ENCODE peak calls at places on chromosomes 13 and 19, in eight cellular contexts. S, P, Q, H, Y, I, W and Z are unnamed samples. For H3K36me3, the result is how much of the 10 kb centered on the place peaks cover.

GRCh38 chr13:79995334-79995733 is 345.6 kb downstream of the SPRY2 start:
- DNase-seq in I (no peak), P (no peak), W (no peak), S (peak), Q (no peak), Y (no peak), H (no peak), Z (no peak)

GRCh38 chr19:53772943-53773342 is 51.2 kb downstream of the NLRP12 start:
- DNase-seq in Q (peak), S (peak), P (no peak), H (peak), Y (peak), I (no peak), W (peak), Z (peak)

GRCh38 chr19:11950312-11950711 is 14.5 kb upstream of the ZNF763 start:
- DNase-seq in Y (no peak), W (no peak), H (no peak), S (no peak), Q (no peak), I (no peak), P (no peak), Z (no peak)

GRCh38 chr19:14906711-14907110 is 20.8 kb upstream of the OR7A17 start:
- DNase-seq in H (no peak), S (no peak), I (no peak), P (no peak), Y (no peak), W (no peak), Q (no peak), Z (no peak)

GRCh38 chr19:11381535-11382369 is 2.4 kb downstream of the EPOR start:
- DNase-seq in W (no peak), I (peak), P (peak), Y (peak), Q (no peak), H (peak), S (peak), Z (peak)

GRCh38 chr13:44843403-44843802 is 145.9 kb downstream of the NUFIP1 start:
- DNase-seq in W (no peak), Q (no peak), Y (no peak), P (no peak), S (no peak), I (no peak), H (no peak), Z (no peak)

GRCh38 chr13:31638577-31638976 is 100.7 kb upstream of the RXFP2 start:
- DNase-seq in H (no peak), W (no peak), I (no peak), Y (no peak), S (no peak), P (no peak), Q (no peak), Z (no peak)

GRCh38 chr19:53991224-53992113 is at the start of gene CACNG6:
- DNase-seq in W (peak), Q (no peak), I (no peak), S (peak), H (no peak), Y (no peak), P (no peak), Z (no peak)

GRCh38 chr13:66391322-66391721 is 838.8 kb downstream of the PCDH9 start:
- DNase-seq in I (no peak), P (no peak), Y (no peak), S (no peak), W (no peak), H (no peak), Q (no peak), Z (no peak)

GRCh38 chr19:30064776-30065494 is 122.9 kb downstream of the URI1 start:
- DNase-seq in I (peak), Y (no peak), W (no peak), P (no peak), S (no peak), Q (no peak), H (peak), Z (peak)

GRCh38 chr13:82758056-82758455 is 1124.2 kb downstream of the SLITRK1 start:
- DNase-seq in S (peak), Q (no peak), W (no peak), H (no peak), I (no peak), Y (no peak), P (no peak), Z (no peak)

GRCh38 chr19:2867025-2867991 is at the start of gene ZNF556:
- DNase-seq in Q (no peak), Y (no peak), P (no peak), W (peak), S (no peak), I (no peak), H (no peak), Z (no peak)

GRCh38 chr13:52804202-52804641 is 44.2 kb downstream of the PCDH8 start:
- DNase-seq in W (no peak), Q (no peak), S (no peak), P (no peak), I (no peak), Y (no peak), H (no peak), Z (no peak)

GRCh38 chr13:111228262-111229144 is 91.9 kb upstream of the TEX29 start:
- DNase-seq in I (no peak), S (peak), Y (no peak), H (no peak), P (no peak), Q (no peak), W (no peak), Z (peak)

GRCh38 chr13:74920945-74921725 is 560.8 kb downstream of the TBC1D4 start:
- DNase-seq in P (no peak), Q (no peak), S (peak), W (no peak), H (no peak), Y (no peak), I (no peak), Z (no peak)

GRCh38 chr13:26785845-26786630 is 25.5 kb upstream of the GPR12 start:
- DNase-seq in W (no peak), I (no peak), S (peak), Y (peak), H (peak), P (peak), Q (peak), Z (no peak)

GRCh38 chr13:86572115-86572514 is 772.9 kb upstream of the SLITRK6 start:
- DNase-seq in Q (no peak), P (no peak), H (no peak), Y (no peak), W (no peak), S (no peak), I (no peak), Z (no peak)

GRCh38 chr13:40388617-40389016 is 277.8 kb downstream of the FOXO1 start:
- DNase-seq in S (no peak), H (peak), P (no peak), I (no peak), Q (no peak), W (no peak), Y (peak), Z (peak)
- H3K36me3 ChIP-seq in S (under half), H (under half), P (under half), I (under half), Q (under half), W (under half), Y (under half), Z (under half)

GRCh38 chr13:99119686-99120085 is 81.0 kb upstream of the UBAC2 start:
- DNase-seq in P (no peak), S (peak), Y (no peak), I (no peak), W (no peak), Q (no peak), H (no peak), Z (no peak)
- H3K27ac ChIP-seq in P (no peak), S (no peak), Y (no peak), I (no peak), W (no peak), Q (no peak), H (no peak), Z (no peak)

GRCh38 chr19:1129535-1129934 is 25.7 kb downstream of the GPX4 start:
- DNase-seq in Y (no peak), H (no peak), W (no peak), S (no peak), I (no peak), Q (no peak), P (no peak), Z (no peak)
- H3K36me3 ChIP-seq in Y (under half), H (under half), W (under half), S (under half), I (under half), Q (under half), P (under half), Z (under half)

GRCh38 chr19:56108447-56109195 is 12.5 kb downstream of the ZNF787 start:
- DNase-seq in W (no peak), Y (no peak), H (no peak), Q (no peak), S (no peak), I (peak), P (peak), Z (no peak)

GRCh38 chr19:56112313-56112709 is 8.8 kb downstream of the ZNF787 start:
- DNase-seq in I (no peak), Q (no peak), P (peak), W (no peak), Y (peak), S (no peak), H (no peak), Z (no peak)

GRCh38 chr19:56111601-56112312 is 9.3 kb downstream of the ZNF787 start:
- DNase-seq in S (no peak), H (peak), W (peak), I (peak), Q (no peak), P (peak), Y (peak), Z (no peak)

GRCh38 chr19:56109216-56109615 is 11.9 kb downstream of the ZNF787 start:
- DNase-seq in Y (no peak), Q (no peak), H (no peak), P (no peak), S (no peak), I (no peak), W (no peak), Z (no peak)

DNA sequence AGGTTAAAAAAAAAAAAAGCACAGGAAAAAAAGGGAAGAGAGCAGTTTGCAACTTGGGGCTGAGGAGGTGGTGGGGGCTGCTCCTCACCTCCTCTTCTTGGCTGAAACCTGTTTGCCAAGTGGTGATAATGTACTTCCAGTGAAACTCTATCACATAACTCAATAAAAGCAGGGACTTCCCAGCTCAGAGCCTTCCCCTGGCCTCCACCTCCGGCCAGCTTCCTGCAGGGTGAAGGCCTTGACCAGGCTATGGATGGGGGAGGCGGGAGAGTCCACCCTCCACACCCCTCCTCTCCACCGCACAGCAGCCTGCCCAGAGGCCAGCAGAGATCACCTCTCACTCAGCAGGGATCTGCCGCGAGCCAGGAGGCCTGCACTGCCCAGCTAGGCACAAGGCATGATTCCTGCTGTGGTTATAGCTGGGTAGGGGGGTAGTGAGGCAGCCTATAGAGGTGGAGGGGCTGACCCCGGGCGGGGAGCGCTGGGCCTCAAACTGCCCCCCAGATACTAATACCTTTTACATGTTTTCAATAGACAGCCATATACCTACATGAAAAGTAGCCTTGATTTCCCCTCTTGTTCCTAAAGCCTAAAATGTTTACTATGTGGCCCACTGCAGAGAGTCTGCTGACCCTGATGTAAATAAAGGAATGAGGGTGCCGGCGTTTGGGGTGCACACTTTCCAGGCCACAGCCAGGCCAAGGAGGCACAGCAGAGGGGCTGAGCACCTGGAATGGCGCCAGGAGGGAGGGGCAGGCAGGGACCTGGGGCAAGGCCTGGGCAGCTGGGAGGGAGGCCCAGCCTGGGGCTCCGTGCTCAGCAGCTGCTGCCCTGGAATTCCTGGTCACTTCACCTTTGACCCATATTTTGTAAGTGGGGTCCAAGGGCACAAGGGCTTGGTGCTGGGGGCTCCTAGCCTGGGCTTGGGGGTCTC is 10.3 kb downstream of the ZNF787 start:
- DNase-seq in H (peak), I (no peak), Y (no peak), Q (no peak), P (peak), W (peak), S (no peak), Z (no peak)
- H3K27ac ChIP-seq in H (peak), I (peak), Y (peak), Q (no peak), P (no peak), W (peak), S (no peak), Z (no peak)

GRCh38 chr19:36149673-36150406 is 2.4 kb downstream of the COX7A1 start:
- DNase-seq in P (peak), I (no peak), H (no peak), Y (no peak), W (no peak), S (no peak), Q (no peak), Z (no peak)
- H3K36me3 ChIP-seq in P (half or more), I (half or more), H (under half), Y (under half), W (under half), S (under half), Q (under half), Z (half or more)